ENCODE peak calls at places on chromosomes 6 and 20, in eight cellular contexts. X is trophoblast cell; O is activated CD8-positive, alpha-beta memory T cell treated with anti-CD3 and anti-CD28 coated beads for 48 hours; E is C1 segment of cervical spinal cord; B is tibial nerve; Z is adipocyte; Y is NCI-H526; C is GM12865. Q is an unnamed sample.

GRCh38 chr20:16191496-16191895 is 381.8 kb downstream of the KIF16B start:
- DNase-seq in X (no peak), O (no peak), E (no peak), B (no peak), Z (no peak), Y (no peak), C (no peak), Q (no peak)

GRCh38 chr6:156791261-156791850 is 14.2 kb downstream of the ARID1B start:
- DNase-seq in X (no peak), O (no peak), E (no peak), B (no peak), Z (peak), Y (peak), C (peak), Q (no peak)

GRCh38 chr6:3337521-3338350 is 79.0 kb downstream of the PSMG4 start:
- DNase-seq in X (peak), O (no peak), E (no peak), B (no peak), Z (peak), Y (no peak), C (peak), Q (no peak)

GRCh38 chr20:45469336-45470261 is at the start of gene WFDC2:
- DNase-seq in X (no peak), O (no peak), E (no peak), B (no peak), Z (no peak), Y (peak), C (no peak), Q (peak)

GRCh38 chr20:46324960-46325703 is 16.8 kb upstream of the CDH22 start:
- DNase-seq in X (peak), O (no peak), E (no peak), B (no peak), Z (peak), Y (peak), C (peak), Q (no peak)

GRCh38 chr6:25560851-25561250 is 91.2 kb upstream of the SCGN start:
- DNase-seq in X (no peak), O (no peak), E (no peak), B (no peak), Z (no peak), Y (no peak), C (no peak), Q (no peak)

GRCh38 chr6:56695702-56696101 is 53.0 kb upstream of the DST start:
- DNase-seq in X (no peak), O (no peak), E (no peak), B (no peak), Z (no peak), Y (no peak), C (no peak), Q (no peak)

GRCh38 chr6:6686748-6687601 is 98.5 kb downstream of the LY86 start:
- DNase-seq in X (peak), O (peak), E (no peak), B (peak), Z (peak), Y (peak), C (no peak), Q (peak)

GRCh38 chr6:84072452-84072997 is 39.0 kb downstream of the MRAP2 start:
- DNase-seq in X (no peak), O (no peak), E (no peak), B (no peak), Z (no peak), Y (no peak), C (no peak), Q (no peak)

GRCh38 chr20:3046677-3047462 is 1.0 kb downstream of the MRPS26 start:
- DNase-seq in X (peak), O (no peak), E (no peak), B (no peak), Z (no peak), Y (peak), C (peak), Q (no peak)

GRCh38 chr6:113903666-113904330 is 46.7 kb downstream of the MARCKS start:
- DNase-seq in X (no peak), O (no peak), E (no peak), B (no peak), Z (no peak), Y (no peak), C (no peak), Q (no peak)

GRCh38 chr20:41029150-41029872 is 689 bp downstream of the TOP1 start:
- DNase-seq in X (peak), O (peak), E (no peak), B (no peak), Z (peak), Y (no peak), C (peak), Q (no peak)

GRCh38 chr6:153872946-153873345 is 166.1 kb upstream of the OPRM1 start:
- DNase-seq in X (no peak), O (no peak), E (no peak), B (no peak), Z (no peak), Y (no peak), C (peak), Q (no peak)

GRCh38 chr6:22239261-22239660 is 57.6 kb downstream of the PRL start:
- DNase-seq in X (no peak), O (no peak), E (no peak), B (no peak), Z (peak), Y (no peak), C (no peak), Q (no peak)

GRCh38 chr6:74654296-74654695 is 551.6 kb downstream of the COL12A1 start:
- DNase-seq in X (no peak), O (no peak), E (no peak), B (no peak), Z (no peak), Y (no peak), C (no peak), Q (no peak)

GRCh38 chr6:41598670-41599014 is 39.6 kb upstream of the MDFI start:
- DNase-seq in X (no peak), O (no peak), E (no peak), B (no peak), Z (no peak), Y (no peak), C (no peak), Q (no peak)

GRCh38 chr6:20688710-20689500 is 154.6 kb downstream of the CDKAL1 start:
- DNase-seq in X (peak), O (no peak), E (no peak), B (no peak), Z (no peak), Y (no peak), C (peak), Q (no peak)

GRCh38 chr6:104705095-104705707 is 154.5 kb downstream of the HACE1 start:
- DNase-seq in X (no peak), O (no peak), E (no peak), B (no peak), Z (no peak), Y (no peak), C (peak), Q (no peak)

GRCh38 chr6:166757226-166758135 is 130.4 kb upstream of the RPS6KA2 start:
- DNase-seq in X (no peak), O (no peak), E (no peak), B (no peak), Z (peak), Y (no peak), C (no peak), Q (no peak)

GRCh38 chr6:125370343-125370742 is 68.6 kb upstream of the HDDC2 start:
- DNase-seq in X (no peak), O (no peak), E (no peak), B (no peak), Z (no peak), Y (no peak), C (no peak), Q (no peak)

GRCh38 chr20:14879020-14879697 is 541.7 kb upstream of the FLRT3 start:
- DNase-seq in X (peak), O (no peak), E (no peak), B (no peak), Z (peak), Y (no peak), C (peak), Q (no peak)

GRCh38 chr6:96610019-96610418 is 47.1 kb downstream of the FHL5 start:
- DNase-seq in X (no peak), O (no peak), E (no peak), B (no peak), Z (no peak), Y (no peak), C (no peak), Q (no peak)

GRCh38 chr6:144343736-144344428 is 58.7 kb downstream of the UTRN start:
- DNase-seq in X (peak), O (no peak), E (no peak), B (no peak), Z (no peak), Y (no peak), C (peak), Q (no peak)

GRCh38 chr6:149062653-149063348 is 254.7 kb upstream of the TAB2 start:
- DNase-seq in X (no peak), O (no peak), E (no peak), B (no peak), Z (no peak), Y (no peak), C (peak), Q (no peak)

GRCh38 chr6:39493174-39493573 is 170.7 kb upstream of the KCNK16 start:
- DNase-seq in X (peak), O (no peak), E (no peak), B (no peak), Z (peak), Y (no peak), C (no peak), Q (no peak)

GRCh38 chr6:150881911-150882481 is 16.5 kb downstream of the MTHFD1L start:
- DNase-seq in X (peak), O (no peak), E (no peak), B (no peak), Z (peak), Y (no peak), C (no peak), Q (no peak)

GRCh38 chr6:11023032-11023431 is 21.1 kb downstream of the ELOVL2 start:
- DNase-seq in X (no peak), O (no peak), E (no peak), B (no peak), Z (no peak), Y (no peak), C (no peak), Q (no peak)

GRCh38 chr6:11785953-11786579 is 7.5 kb upstream of the ADTRP start:
- DNase-seq in X (peak), O (no peak), E (no peak), B (no peak), Z (no peak), Y (no peak), C (peak), Q (no peak)

GRCh38 chr20:4120921-4121321 is 105.6 kb upstream of the RNF24 start:
- DNase-seq in X (no peak), O (no peak), E (no peak), B (no peak), Z (no peak), Y (no peak), C (no peak), Q (no peak)

GRCh38 chr20:46964299-46965123 is 69.9 kb downstream of the EYA2 start:
- DNase-seq in X (peak), O (no peak), E (no peak), B (no peak), Z (no peak), Y (no peak), C (no peak), Q (no peak)

Q was measured in mesothelial cell of epicardium.